ENCODE peak calls at places on chromosome 6, in eight cellular contexts. Q is osteocyte, I is GM12865, E is AG04449, X is AG09319, B is endothelial cell, F is cardiac muscle cell, K is brain microvascular endothelial cell. S is an unnamed sample.

GRCh38 chr6:95127266-95127665 is 450.1 kb upstream of the MANEA start:
- DNase-seq in Q (no peak), I (no peak), E (no peak), X (no peak), B (no peak), F (no peak), K (no peak), S (no peak)

GRCh38 chr6:87182321-87182720 is 27.0 kb downstream of the ZNF292 start:
- DNase-seq in Q (no peak), I (peak; percentile 67), E (no peak), X (no peak), B (no peak), F (no peak), K (no peak), S (no peak)

GRCh38 chr6:13248549-13248948 is 79.8 kb downstream of the TBC1D7 start:
- DNase-seq in Q (no peak), I (no peak), E (no peak), X (no peak), B (no peak), F (no peak), K (no peak), S (no peak)

GRCh38 chr6:18323935-18324707 is 59.8 kb upstream of the DEK start:
- DNase-seq in Q (no peak), I (peak; percentile 44), E (no peak), X (no peak), B (peak; percentile 18), F (peak; percentile 72), K (peak; percentile 57), S (peak; percentile 43)

GRCh38 chr6:70846207-70846835 is 110.5 kb downstream of the B3GAT2 start:
- DNase-seq in Q (no peak), I (no peak), E (no peak), X (no peak), B (no peak), F (no peak), K (no peak), S (no peak)

GRCh38 chr6:106128981-106129761 is 43.0 kb downstream of the PRDM1 start:
- DNase-seq in Q (no peak), I (no peak), E (peak; percentile 59), X (peak; percentile 86), B (no peak), F (no peak), K (peak; percentile 50), S (peak; percentile 97)

GRCh38 chr6:6635869-6636268 is 47.3 kb downstream of the LY86 start:
- DNase-seq in Q (no peak), I (peak; percentile 58), E (no peak), X (no peak), B (no peak), F (no peak), K (no peak), S (no peak)

GRCh38 chr6:99967052-99967451 is 27.0 kb downstream of the MCHR2 start:
- DNase-seq in Q (no peak), I (no peak), E (no peak), X (no peak), B (no peak), F (no peak), K (no peak), S (no peak)

GRCh38 chr6:75201901-75202672 is 3.8 kb downstream of the COL12A1 start:
- DNase-seq in Q (no peak), I (no peak), E (no peak), X (no peak), B (peak; percentile 32), F (peak; percentile 49), K (peak; percentile 5), S (no peak)

GRCh38 chr6:108838101-108838717 is 10.0 kb upstream of the ARMC2 start:
- DNase-seq in Q (no peak), I (no peak), E (no peak), X (no peak), B (peak; percentile 44), F (peak; percentile 48), K (no peak), S (no peak)

GRCh38 chr6:195861-196360 is 96.4 kb upstream of the DUSP22 start:
- DNase-seq in Q (no peak), I (no peak), E (no peak), X (no peak), B (no peak), F (peak; percentile 45), K (no peak), S (no peak)

GRCh38 chr6:5510734-5511133 is 249.4 kb downstream of the FARS2 start:
- DNase-seq in Q (no peak), I (no peak), E (no peak), X (no peak), B (no peak), F (no peak), K (no peak), S (no peak)

GRCh38 chr6:139846538-139847321 is 472.3 kb upstream of the CITED2 start:
- DNase-seq in Q (no peak), I (no peak), E (no peak), X (no peak), B (no peak), F (peak; percentile 17), K (no peak), S (no peak)

GRCh38 chr6:90074161-90074560 is 179.9 kb downstream of the GJA10 start:
- DNase-seq in Q (no peak), I (no peak), E (no peak), X (no peak), B (no peak), F (no peak), K (no peak), S (no peak)

GRCh38 chr6:79570802-79571367 is 33.7 kb upstream of the LCA5 start:
- DNase-seq in Q (no peak), I (peak; percentile 62), E (no peak), X (peak; percentile 14), B (no peak), F (peak; percentile 36), K (no peak), S (peak; percentile 18)

GRCh38 chr6:90403489-90404381 is 107.1 kb upstream of the BACH2 start:
- DNase-seq in Q (no peak), I (no peak), E (peak; percentile 19), X (no peak), B (no peak), F (peak; percentile 48), K (peak; percentile 91), S (no peak)

GRCh38 chr6:1615651-1616420 is 6.1 kb downstream of the FOXC1 start:
- DNase-seq in Q (no peak), I (no peak), E (no peak), X (no peak), B (no peak), F (no peak), K (no peak), S (no peak)

GRCh38 chr6:80282913-80283554 is 176.6 kb downstream of the BCKDHB start:
- DNase-seq in Q (no peak), I (no peak), E (no peak), X (no peak), B (no peak), F (no peak), K (no peak), S (no peak)

GRCh38 chr6:40931927-40932326 is 107.1 kb downstream of the UNC5CL start:
- DNase-seq in Q (no peak), I (no peak), E (no peak), X (no peak), B (no peak), F (no peak), K (no peak), S (peak; percentile 72)

GRCh38 chr6:21305827-21306469 is 287.6 kb upstream of the SOX4 start:
- DNase-seq in Q (no peak), I (no peak), E (peak; percentile 12), X (peak; percentile 20), B (no peak), F (no peak), K (no peak), S (peak; percentile 1)

GRCh38 chr6:81772741-81773140 is 20.3 kb upstream of the TENT5A start:
- DNase-seq in Q (no peak), I (peak; percentile 72), E (peak; percentile 46), X (no peak), B (no peak), F (no peak), K (peak; percentile 52), S (peak; percentile 86)

GRCh38 chr6:156899532-156899931 is 122.4 kb downstream of the ARID1B start:
- DNase-seq in Q (no peak), I (no peak), E (no peak), X (no peak), B (no peak), F (no peak), K (no peak), S (no peak)
- TF ChIP-seq CTCF in Q (no peak), I (no peak), E (no peak), X (no peak), B (no peak), F (no peak), K (no peak), S (no peak)

GRCh38 chr6:149237464-149237863 is 80.0 kb upstream of the TAB2 start:
- DNase-seq in Q (no peak), I (no peak), E (no peak), X (no peak), B (no peak), F (no peak), K (no peak), S (no peak)
- TF ChIP-seq CTCF in Q (no peak), I (no peak), E (no peak), X (no peak), B (no peak), F (no peak), K (no peak), S (no peak)

DNA sequence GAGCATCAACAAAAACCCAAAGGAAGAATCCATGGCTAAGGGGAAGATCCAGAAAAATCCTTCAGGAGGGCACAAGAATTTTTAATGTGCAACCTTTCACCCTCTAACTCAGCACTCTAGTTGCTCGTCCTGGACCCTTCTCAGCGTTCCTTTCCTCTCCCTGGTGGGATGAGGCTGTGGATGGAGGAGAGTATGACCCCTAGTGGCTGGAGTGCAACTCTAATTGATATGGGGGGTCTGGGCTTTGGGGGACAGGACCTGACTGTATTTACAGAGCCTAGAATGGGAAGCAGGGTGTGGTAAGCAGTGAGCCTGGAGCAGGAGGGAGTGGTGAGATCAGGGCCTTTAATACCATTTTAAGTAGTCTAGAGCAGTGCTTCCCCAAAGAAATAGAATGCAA is 83.9 kb upstream of the CEP85L start:
- DNase-seq in Q (no peak), I (no peak), E (no peak), X (no peak), B (peak; percentile 26), F (peak; percentile 35), K (no peak), S (no peak)
- TF ChIP-seq CTCF in Q (peak; percentile 40), I (peak; percentile 47), E (peak; percentile 43), X (peak; percentile 34), B (peak; percentile 40), F (peak; percentile 63), K (peak; percentile 71), S (peak; percentile 70)

GRCh38 chr6:30818426-30818841 is 65.9 kb upstream of the DDR1 start:
- DNase-seq in Q (no peak), I (no peak), E (peak; percentile 81), X (peak; percentile 63), B (no peak), F (no peak), K (peak; percentile 52), S (peak; percentile 81)

GRCh38 chr6:30819287-30819917 is 64.9 kb upstream of the DDR1 start:
- DNase-seq in Q (no peak), I (no peak), E (no peak), X (no peak), B (no peak), F (no peak), K (no peak), S (no peak)

GRCh38 chr6:30824698-30825097 is 59.6 kb upstream of the DDR1 start:
- DNase-seq in Q (no peak), I (no peak), E (no peak), X (no peak), B (no peak), F (no peak), K (no peak), S (no peak)

GRCh38 chr6:30820196-30820595 is 64.1 kb upstream of the DDR1 start:
- DNase-seq in Q (no peak), I (no peak), E (no peak), X (peak; percentile 61), B (no peak), F (no peak), K (peak; percentile 53), S (peak; percentile 74)

GRCh38 chr6:30821862-30822784 is 62.2 kb upstream of the DDR1 start:
- DNase-seq in Q (no peak), I (peak; percentile 64), E (no peak), X (no peak), B (no peak), F (peak; percentile 30), K (peak; percentile 52), S (peak; percentile 48)
- TF ChIP-seq CTCF in Q (peak; percentile 64), I (peak; percentile 47), E (peak; percentile 33), X (peak; percentile 36), B (peak; percentile 47), F (peak; percentile 55), K (peak; percentile 33), S (peak; percentile 83)